ENCODE peak calls at places on chromosomes 16 and 17, in eight cellular contexts. One of them, this sample, is unnamed.

GRCh38 chr17:81511800-81512559 is 619 bp downstream of the ACTG1 start:
- DNase-seq in T-helper 17 cell: no peak
- DNase-seq in thyroid gland: no peak
- DNase-seq in C1 segment of cervical spinal cord: no peak
- DNase-seq in T47D: no peak
- DNase-seq in lower leg skin: no peak
- DNase-seq in hepatic stellate cell: no peak
- DNase-seq in Daoy: peak; percentile 42
- DNase-seq in this sample: no peak

GRCh38 chr17:13650096-13650675 is 48.5 kb upstream of the HS3ST3A1 start:
- DNase-seq in T-helper 17 cell: no peak
- DNase-seq in C1 segment of cervical spinal cord: no peak
- DNase-seq in lower leg skin: no peak
- DNase-seq in thyroid gland: no peak
- DNase-seq in hepatic stellate cell: no peak
- DNase-seq in Daoy: no peak
- DNase-seq in T47D: no peak
- DNase-seq in this sample: no peak

GRCh38 chr16:11689031-11689840 is 21.0 kb downstream of the SNN start:
- DNase-seq in T47D: no peak
- DNase-seq in hepatic stellate cell: no peak
- DNase-seq in lower leg skin: peak; percentile 48
- DNase-seq in C1 segment of cervical spinal cord: no peak
- DNase-seq in Daoy: no peak
- DNase-seq in T-helper 17 cell: no peak
- DNase-seq in thyroid gland: no peak
- DNase-seq in this sample: no peak

GRCh38 chr17:45388604-45389325 is 43.9 kb downstream of the ARHGAP27 start:
- DNase-seq in C1 segment of cervical spinal cord: no peak
- DNase-seq in T47D: no peak
- DNase-seq in hepatic stellate cell: peak; percentile 70
- DNase-seq in thyroid gland: no peak
- DNase-seq in T-helper 17 cell: no peak
- DNase-seq in Daoy: peak; percentile 53
- DNase-seq in lower leg skin: no peak
- DNase-seq in this sample: no peak

GRCh38 chr16:81836279-81837054 is 57.4 kb downstream of the PLCG2 start:
- DNase-seq in T-helper 17 cell: no peak
- DNase-seq in T47D: no peak
- DNase-seq in thyroid gland: no peak
- DNase-seq in lower leg skin: no peak
- DNase-seq in Daoy: peak; percentile 16
- DNase-seq in C1 segment of cervical spinal cord: no peak
- DNase-seq in hepatic stellate cell: no peak
- DNase-seq in this sample: no peak

GRCh38 chr17:28686296-28686695 is 24.3 kb downstream of the SUPT6H start:
- DNase-seq in C1 segment of cervical spinal cord: no peak
- DNase-seq in thyroid gland: no peak
- DNase-seq in T-helper 17 cell: no peak
- DNase-seq in T47D: no peak
- DNase-seq in lower leg skin: no peak
- DNase-seq in hepatic stellate cell: no peak
- DNase-seq in Daoy: no peak
- DNase-seq in this sample: no peak

GRCh38 chr16:3129137-3130131 is 5.4 kb upstream of the ZNF213 start:
- DNase-seq in C1 segment of cervical spinal cord: peak; percentile 58
- DNase-seq in hepatic stellate cell: peak; percentile 61
- DNase-seq in Daoy: peak; percentile 71
- DNase-seq in T47D: peak; percentile 91
- DNase-seq in thyroid gland: peak; percentile 76
- DNase-seq in T-helper 17 cell: peak; percentile 66
- DNase-seq in lower leg skin: peak; percentile 93
- DNase-seq in this sample: peak; percentile 84

GRCh38 chr17:81691196-81691595 is 7.4 kb downstream of the HGS start:
- DNase-seq in C1 segment of cervical spinal cord: no peak
- DNase-seq in lower leg skin: no peak
- DNase-seq in Daoy: no peak
- DNase-seq in T47D: no peak
- DNase-seq in hepatic stellate cell: no peak
- DNase-seq in thyroid gland: no peak
- DNase-seq in T-helper 17 cell: no peak
- DNase-seq in this sample: no peak

GRCh38 chr16:27430923-27431484 is 29.0 kb downstream of the IL21R start:
- DNase-seq in thyroid gland: no peak
- DNase-seq in Daoy: no peak
- DNase-seq in hepatic stellate cell: no peak
- DNase-seq in T47D: no peak
- DNase-seq in T-helper 17 cell: no peak
- DNase-seq in C1 segment of cervical spinal cord: no peak
- DNase-seq in lower leg skin: peak; percentile 45
- DNase-seq in this sample: peak; percentile 99

GRCh38 chr17:9259419-9259818 is 238.1 kb downstream of the NTN1 start:
- DNase-seq in lower leg skin: no peak
- DNase-seq in thyroid gland: no peak
- DNase-seq in Daoy: no peak
- DNase-seq in hepatic stellate cell: no peak
- DNase-seq in T-helper 17 cell: no peak
- DNase-seq in C1 segment of cervical spinal cord: no peak
- DNase-seq in T47D: no peak
- DNase-seq in this sample: no peak

GRCh38 chr17:19672009-19672837 is 23.7 kb downstream of the ALDH3A2 start:
- DNase-seq in hepatic stellate cell: peak; percentile 20
- DNase-seq in C1 segment of cervical spinal cord: no peak
- DNase-seq in thyroid gland: peak; percentile 88
- DNase-seq in lower leg skin: peak; percentile 89
- DNase-seq in T47D: no peak
- DNase-seq in Daoy: no peak
- DNase-seq in T-helper 17 cell: no peak
- DNase-seq in this sample: no peak

GRCh38 chr17:81132770-81133723 is 32.3 kb upstream of the PVALEF start:
- DNase-seq in thyroid gland: no peak
- DNase-seq in T-helper 17 cell: no peak
- DNase-seq in T47D: no peak
- DNase-seq in C1 segment of cervical spinal cord: no peak
- DNase-seq in Daoy: no peak
- DNase-seq in hepatic stellate cell: no peak
- DNase-seq in lower leg skin: no peak
- DNase-seq in this sample: no peak

GRCh38 chr17:50864747-50865059 is 1.5 kb downstream of the TOB1 start:
- DNase-seq in lower leg skin: no peak
- DNase-seq in T47D: no peak
- DNase-seq in Daoy: no peak
- DNase-seq in C1 segment of cervical spinal cord: no peak
- DNase-seq in thyroid gland: no peak
- DNase-seq in hepatic stellate cell: no peak
- DNase-seq in T-helper 17 cell: no peak
- DNase-seq in this sample: no peak

GRCh38 chr17:78442648-78443128 is 64.2 kb downstream of the PGS1 start:
- DNase-seq in lower leg skin: peak; percentile 94
- DNase-seq in Daoy: no peak
- DNase-seq in T-helper 17 cell: no peak
- DNase-seq in T47D: no peak
- DNase-seq in thyroid gland: peak; percentile 31
- DNase-seq in hepatic stellate cell: no peak
- DNase-seq in C1 segment of cervical spinal cord: no peak
- DNase-seq in this sample: no peak